ENCODE peak calls at places on chromosomes 13 and 19, in ten cellular contexts. S is mucosa of descending colon, F is tibial nerve, R is foreskin fibroblast, K is fibroblast of lung, V is GM23338, L is transverse colon, P is astrocyte of the spinal cord, W is neural progenitor cell, Q is astrocyte of the cerebellum. A is an unnamed sample.

GRCh38 chr19:40745402-40745780 is 4.9 kb downstream of the ACTMAP start:
- DNase-seq in R (peak), P (peak), K (peak), L (no peak), W (no peak), V (no peak), F (no peak), S (no peak), Q (no peak), A (no peak)

GRCh38 chr13:106610511-106610910 is 42.6 kb upstream of the ARGLU1 start:
- DNase-seq in K (peak), S (no peak), Q (no peak), P (peak), W (no peak), V (no peak), R (peak), F (no peak), L (no peak), A (no peak)

GRCh38 chr13:49055021-49055420 is 79.3 kb downstream of the FNDC3A start:
- DNase-seq in Q (no peak), K (no peak), F (no peak), W (no peak), L (no peak), R (no peak), V (no peak), S (no peak), P (no peak), A (no peak)

GRCh38 chr19:3275068-3275582 is 50.7 kb downstream of the CELF5 start:
- DNase-seq in W (peak), L (no peak), S (no peak), R (no peak), Q (no peak), K (no peak), P (no peak), F (no peak), V (peak), A (peak)

GRCh38 chr13:78334059-78334458 is 269.3 kb downstream of the POU4F1 start:
- DNase-seq in V (peak), R (no peak), S (no peak), W (peak), L (no peak), F (no peak), P (no peak), K (no peak), Q (no peak), A (no peak)

GRCh38 chr19:45450042-45450380 is 17.8 kb upstream of the FOSB start:
- DNase-seq in P (no peak), F (no peak), Q (no peak), L (no peak), S (no peak), V (no peak), K (no peak), W (no peak), R (no peak), A (no peak)

GRCh38 chr13:43830481-43830873 is 43.7 kb upstream of the ENOX1 start:
- DNase-seq in S (no peak), R (peak), W (no peak), V (no peak), K (peak), L (no peak), Q (no peak), F (no peak), P (peak), A (no peak)

GRCh38 chr19:12202250-12202649 is 39.4 kb downstream of the ZNF136 start:
- DNase-seq in L (peak), W (peak), P (no peak), R (no peak), K (no peak), Q (no peak), S (no peak), V (peak), F (no peak), A (no peak)

GRCh38 chr13:104006625-104007061 is 940.4 kb upstream of the SLC10A2 start:
- DNase-seq in F (no peak), V (no peak), W (no peak), K (peak), R (no peak), P (peak), L (no peak), S (no peak), Q (peak), A (no peak)

GRCh38 chr13:109785892-109786450 is 412 bp downstream of the IRS2 start:
- DNase-seq in K (no peak), S (no peak), L (no peak), Q (no peak), P (no peak), R (no peak), V (peak), W (no peak), F (no peak), A (no peak)

GRCh38 chr19:4208385-4209094 is 20.8 kb upstream of the EBI3 start:
- DNase-seq in K (no peak), R (no peak), Q (no peak), L (peak), P (peak), V (peak), S (no peak), W (peak), F (no peak), A (peak)

GRCh38 chr19:55704494-55705245 is 29.6 kb downstream of the EPN1 start:
- DNase-seq in S (no peak), P (no peak), K (no peak), L (no peak), V (peak), R (no peak), Q (no peak), W (no peak), F (no peak), A (no peak)

GRCh38 chr13:33123066-33123940 is 107.1 kb downstream of the KL start:
- DNase-seq in S (no peak), W (no peak), F (peak), Q (no peak), V (peak), K (peak), L (no peak), P (no peak), R (peak), A (no peak)

GRCh38 chr13:51739403-51740112 is 64.4 kb downstream of the DHRS12 start:
- DNase-seq in Q (no peak), K (no peak), L (no peak), V (no peak), S (no peak), R (no peak), W (no peak), P (no peak), F (peak), A (no peak)

GRCh38 chr13:109783815-109784589 is 2.4 kb downstream of the IRS2 start:
- DNase-seq in V (peak), F (no peak), L (no peak), S (peak), R (no peak), Q (no peak), K (no peak), W (no peak), P (peak), A (no peak)

GRCh38 chr13:77853701-77854100 is 64.9 kb downstream of the EDNRB start:
- DNase-seq in W (peak), L (no peak), Q (no peak), S (no peak), P (no peak), F (no peak), V (peak), K (no peak), R (no peak), A (no peak)

GRCh38 chr19:33828266-33829075 is 31.8 kb downstream of the KCTD15 start:
- DNase-seq in W (no peak), L (no peak), P (no peak), V (no peak), S (no peak), K (no peak), Q (no peak), R (no peak), F (no peak), A (no peak)

GRCh38 chr13:59358014-59358413 is 805.7 kb downstream of the DIAPH3 start:
- DNase-seq in L (no peak), K (no peak), R (no peak), F (no peak), W (no peak), Q (peak), P (peak), V (no peak), S (no peak), A (no peak)

GRCh38 chr19:38731654-38732301 is 12.5 kb downstream of the CAPN12 start:
- DNase-seq in K (no peak), F (no peak), R (no peak), W (no peak), V (no peak), P (no peak), S (peak), Q (no peak), L (peak), A (no peak)

GRCh38 chr19:33040994-33041827 is 23.5 kb downstream of the RHPN2 start:
- DNase-seq in R (peak), K (no peak), V (no peak), L (peak), F (no peak), P (peak), W (no peak), S (peak), Q (peak), A (no peak)

GRCh38 chr19:39870171-39870971 is 24.2 kb upstream of the FBL start:
- DNase-seq in Q (no peak), V (peak), R (no peak), W (peak), F (no peak), S (no peak), P (no peak), L (no peak), K (no peak), A (no peak)

GRCh38 chr19:45507864-45508680 is 793 bp downstream of the VASP start:
- DNase-seq in F (no peak), Q (no peak), L (peak), K (no peak), R (no peak), W (peak), S (peak), V (peak), P (no peak), A (no peak)

GRCh38 chr13:40483601-40484000 is 182.8 kb downstream of the FOXO1 start:
- DNase-seq in R (no peak), W (no peak), S (no peak), F (no peak), K (no peak), Q (no peak), L (no peak), P (no peak), V (no peak), A (no peak)

GRCh38 chr13:50617134-50617721 is 226.3 kb downstream of the DLEU7 start:
- DNase-seq in L (no peak), K (peak), V (no peak), P (peak), S (no peak), R (peak), W (no peak), F (no peak), Q (peak), A (no peak)

GRCh38 chr13:112783135-112783945 is 93.5 kb downstream of the ATP11A start:
- DNase-seq in S (peak), F (peak), W (no peak), R (peak), V (no peak), Q (no peak), L (no peak), P (peak), K (peak), A (no peak)

GRCh38 chr13:22703601-22704209 is 477.1 kb upstream of the SGCG start:
- DNase-seq in S (no peak), P (no peak), K (peak), W (no peak), R (no peak), L (no peak), F (no peak), V (no peak), Q (no peak), A (no peak)

GRCh38 chr13:109844396-109844795 is 58.0 kb upstream of the IRS2 start:
- DNase-seq in W (no peak), K (peak), S (no peak), P (peak), L (no peak), F (no peak), V (peak), Q (peak), R (peak), A (no peak)

GRCh38 chr19:16342002-16342715 is 17.5 kb downstream of the KLF2 start:
- DNase-seq in K (no peak), S (no peak), P (peak), L (peak), V (no peak), R (no peak), Q (no peak), F (no peak), W (no peak), A (peak)

GRCh38 chr19:554817-555216 is 11.0 kb downstream of the GZMM start:
- DNase-seq in P (no peak), L (no peak), W (no peak), R (no peak), S (no peak), Q (no peak), V (no peak), F (no peak), K (no peak), A (no peak)

GRCh38 chr19:19568802-19569756 is 31.0 kb downstream of the CILP2 start:
- DNase-seq in W (no peak), Q (no peak), R (peak), P (peak), S (no peak), V (no peak), L (no peak), K (no peak), F (no peak), A (no peak)

GRCh38 chr13:47179321-47179720 is 282.5 kb upstream of the HTR2A start:
- DNase-seq in P (no peak), W (no peak), Q (no peak), S (no peak), F (no peak), R (peak), L (no peak), V (no peak), K (no peak), A (no peak)

GRCh38 chr13:45209229-45209628 is 8.4 kb upstream of the KCTD4 start:
- DNase-seq in K (peak), L (no peak), Q (no peak), F (no peak), V (no peak), W (no peak), R (no peak), S (no peak), P (no peak), A (no peak)

GRCh38 chr13:97067342-97067895 is 73.1 kb upstream of the OXGR1 start:
- DNase-seq in R (peak), Q (no peak), L (no peak), W (no peak), V (no peak), P (peak), S (no peak), F (no peak), K (peak), A (no peak)
- TF ChIP-seq CTCF in R (no peak), Q (no peak), L (no peak), W (peak), V (no peak), P (peak), S (no peak), F (no peak), K (no peak), A (no peak)

GRCh38 chr19:15292140-15292539 is 40.2 kb downstream of the BRD4 start:
- DNase-seq in V (no peak), F (no peak), S (no peak), W (no peak), Q (no peak), P (no peak), R (no peak), L (no peak), K (no peak), A (no peak)
- TF ChIP-seq CTCF in V (no peak), F (no peak), S (no peak), W (no peak), Q (no peak), P (no peak), R (no peak), L (no peak), K (no peak), A (no peak)

DNA sequence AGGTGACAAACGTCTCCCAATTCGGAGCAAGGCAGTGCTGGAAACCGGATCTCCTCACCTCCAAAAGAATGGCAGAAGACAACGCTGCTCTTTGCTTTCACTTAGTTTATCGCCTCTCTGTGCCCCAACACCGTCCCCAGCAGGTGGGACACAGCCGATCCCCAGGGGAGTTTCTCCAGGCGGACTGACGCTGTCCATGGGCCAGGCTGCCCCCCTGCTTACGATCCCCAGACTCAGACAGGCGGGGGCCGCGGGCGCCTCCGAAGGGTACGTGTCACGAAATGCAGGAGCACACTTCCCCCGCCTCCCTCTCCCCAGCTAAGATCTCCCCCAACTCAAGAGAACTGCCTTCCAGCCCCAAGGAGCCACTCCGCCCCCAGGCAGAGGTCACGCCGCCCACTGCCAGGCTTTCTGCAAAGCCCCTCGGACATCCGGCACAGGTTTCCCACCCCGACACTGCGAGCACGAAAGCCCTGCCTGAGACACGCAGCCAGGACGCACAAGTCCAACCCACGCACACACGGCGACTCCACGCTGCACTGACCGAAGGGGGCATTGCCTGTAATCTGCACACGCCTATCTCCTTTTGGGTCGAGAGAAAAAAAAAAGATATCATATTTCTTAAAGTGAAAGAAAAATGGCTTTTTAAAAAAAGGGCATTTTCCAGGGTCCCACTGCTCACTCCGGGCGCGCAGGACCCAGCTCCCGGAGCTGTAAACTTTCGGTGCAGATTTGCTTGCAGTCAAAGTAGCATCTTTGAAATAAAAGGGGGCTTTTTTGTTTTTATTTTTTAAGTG is 1.9 kb downstream of the SPRY2 start:
- DNase-seq in R (peak), F (peak), W (peak), L (peak), S (peak), K (peak), V (peak), P (peak), Q (peak), A (peak)
- TF ChIP-seq CTCF in R (peak), F (peak), W (peak), L (peak), S (no peak), K (no peak), V (peak), P (peak), Q (peak), A (no peak)

GRCh38 chr13:91409661-91410060 is 11.2 kb downstream of the GPC5 start:
- DNase-seq in R (no peak), S (no peak), Q (no peak), F (no peak), L (no peak), P (no peak), W (no peak), K (no peak), V (no peak), A (no peak)

GRCh38 chr13:91405240-91405639 is 6.8 kb downstream of the GPC5 start:
- DNase-seq in W (no peak), V (no peak), K (no peak), S (no peak), R (no peak), Q (no peak), F (no peak), P (no peak), L (no peak), A (no peak)

GRCh38 chr13:91401916-91402315 is 3.5 kb downstream of the GPC5 start:
- DNase-seq in R (no peak), W (no peak), F (no peak), S (no peak), L (no peak), K (no peak), P (no peak), V (no peak), Q (no peak), A (no peak)

DNA sequence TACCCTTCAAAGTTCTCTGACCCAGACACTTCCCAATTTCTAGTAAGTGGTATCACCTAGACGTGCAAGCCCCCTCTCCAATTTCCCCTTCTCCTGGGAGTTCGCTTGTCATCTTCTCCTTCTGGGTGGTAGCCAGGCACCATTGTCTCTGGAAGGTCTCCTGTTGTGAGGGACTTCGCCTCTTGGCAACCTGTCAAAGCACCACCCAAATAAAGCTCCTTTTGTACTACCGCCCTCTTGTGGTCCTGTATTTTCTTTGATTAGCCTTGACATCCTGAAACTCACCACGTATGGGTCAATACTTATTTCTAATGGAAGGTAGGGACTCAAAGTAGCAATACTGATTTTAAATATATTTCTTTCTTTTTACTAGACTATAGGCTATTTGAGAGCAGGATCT is 8.2 kb downstream of the GPC5 start:
- DNase-seq in P (peak), Q (no peak), S (no peak), W (peak), F (no peak), V (peak), K (peak), L (no peak), R (no peak), A (peak)
- TF ChIP-seq CTCF in P (peak), Q (peak), S (no peak), W (peak), F (no peak), V (peak), K (peak), L (no peak), R (peak), A (peak)

GRCh38 chr19:30719189-30719990 is 347.2 kb downstream of the ZNF536 start:
- DNase-seq in P (peak), S (no peak), Q (no peak), L (peak), V (peak), R (peak), K (peak), W (peak), F (peak), A (peak)
- TF ChIP-seq CTCF in P (no peak), S (no peak), Q (no peak), L (no peak), V (peak), R (no peak), K (no peak), W (peak), F (no peak), A (no peak)

GRCh38 chr13:89076622-89077021 is 1405.5 kb downstream of the SLITRK5 start:
- DNase-seq in K (no peak), V (no peak), W (no peak), Q (no peak), F (no peak), R (no peak), P (no peak), L (no peak), S (no peak), A (no peak)
- TF ChIP-seq CTCF in K (no peak), V (no peak), W (no peak), Q (no peak), F (no peak), R (no peak), P (no peak), L (no peak), S (no peak), A (no peak)

GRCh38 chr19:28711401-28711800 is 501.6 kb downstream of the UQCRFS1 start:
- DNase-seq in K (no peak), Q (no peak), R (no peak), P (no peak), L (no peak), W (no peak), S (no peak), F (no peak), V (no peak), A (no peak)

GRCh38 chr19:28706693-28707092 is 506.3 kb downstream of the UQCRFS1 start:
- DNase-seq in P (no peak), K (no peak), S (no peak), W (no peak), Q (no peak), R (no peak), L (no peak), F (no peak), V (no peak), A (no peak)

GRCh38 chr19:28705008-28705407 is 507.9 kb downstream of the UQCRFS1 start:
- DNase-seq in S (no peak), L (no peak), P (peak), K (peak), R (peak), V (peak), Q (peak), W (peak), F (no peak), A (no peak)

GRCh38 chr19:28715157-28715556 is 497.8 kb downstream of the UQCRFS1 start:
- DNase-seq in S (no peak), F (no peak), P (no peak), Q (no peak), R (no peak), L (no peak), V (no peak), K (no peak), W (no peak), A (no peak)

DNA sequence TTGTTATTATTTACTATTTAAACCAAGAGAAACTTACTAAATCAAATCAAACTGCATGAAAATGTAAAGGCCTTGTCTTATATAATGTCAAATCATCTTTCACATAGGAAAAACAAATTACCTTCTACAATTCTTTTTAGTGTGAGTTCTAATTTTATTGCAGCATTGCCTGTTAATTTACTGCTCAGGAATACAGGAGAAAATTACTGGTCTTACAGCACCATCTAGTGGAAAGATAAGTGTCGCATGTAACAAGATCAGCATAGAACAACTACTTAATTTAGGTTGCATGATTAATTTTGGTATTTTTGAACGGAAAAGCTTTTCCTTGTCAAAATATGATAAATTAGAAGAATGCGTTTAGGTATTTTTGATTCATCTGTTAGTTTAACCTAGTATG is 502.7 kb downstream of the UQCRFS1 start:
- DNase-seq in K (peak), P (peak), W (peak), V (peak), F (peak), Q (peak), L (no peak), S (no peak), R (peak), A (no peak)
- TF ChIP-seq CTCF in K (peak), P (peak), W (peak), V (peak), F (peak), Q (peak), L (peak), S (peak), R (peak), A (peak)